ENCODE peak calls at places on chromosomes 13 and 19, in ten cellular contexts. I is ureter; J is cardiac muscle cell; Z is dorsolateral prefrontal cortex; Y is stimulated activated naive B cell treated with anti-CD40 and anti-IgM and Interleukin-4, amounts not matched to agents 10 μg/mL and 1 μg/mL and 100 μg/mL, for 72 hours; C is NCI-H1092; N is aorta; A is SHP77; M is EL; P is GM20000. O is an unnamed sample.

GRCh38 chr19:5246554-5247155 is 94.0 kb downstream of the PTPRS start:
- DNase-seq in Y (no peak), I (no peak), C (no peak), Z (no peak), P (no peak), J (no peak), N (no peak), M (no peak), A (no peak), O (no peak)

GRCh38 chr13:89923052-89923451 is 1424.4 kb upstream of the MIR17HG start:
- DNase-seq in C (no peak), Y (no peak), P (no peak), I (no peak), Z (no peak), N (no peak), J (no peak), A (no peak), M (no peak), O (no peak)

GRCh38 chr13:66162470-66162869 is 1067.7 kb downstream of the PCDH9 start:
- DNase-seq in N (no peak), P (no peak), C (no peak), A (no peak), I (no peak), J (no peak), Z (no peak), M (no peak), Y (no peak), O (no peak)

GRCh38 chr13:20673711-20674110 is 29.8 kb upstream of the IL17D start:
- DNase-seq in N (no peak), P (no peak), A (no peak), Z (no peak), I (no peak), Y (no peak), C (no peak), J (no peak), M (no peak), O (no peak)

GRCh38 chr19:18533058-18533457 is 10.3 kb downstream of the FKBP8 start:
- DNase-seq in I (no peak), J (no peak), Z (no peak), N (no peak), C (no peak), M (no peak), Y (no peak), P (no peak), A (no peak), O (no peak)

GRCh38 chr19:40229484-40229883 is 3.0 kb upstream of the CCNP start:
- DNase-seq in C (no peak), P (no peak), A (no peak), M (peak), Z (no peak), N (no peak), Y (no peak), I (no peak), J (no peak), O (no peak)

GRCh38 chr19:1102407-1103106 is 1.2 kb upstream of the GPX4 start:
- DNase-seq in Y (peak), I (peak), Z (no peak), P (no peak), J (peak), M (peak), A (no peak), N (no peak), C (no peak), O (no peak)

GRCh38 chr13:59270327-59270726 is 893.4 kb downstream of the DIAPH3 start:
- DNase-seq in J (no peak), C (no peak), A (no peak), Z (no peak), N (no peak), M (no peak), Y (no peak), P (no peak), I (no peak), O (no peak)

GRCh38 chr13:110340812-110341444 is 33.8 kb downstream of the COL4A2 start:
- DNase-seq in M (peak), C (no peak), N (peak), A (no peak), I (peak), Z (no peak), P (peak), J (peak), Y (peak), O (no peak)

GRCh38 chr19:49148784-49149651 is 6.2 kb downstream of the HRC start:
- DNase-seq in A (peak), P (peak), M (peak), J (peak), Z (peak), C (peak), I (peak), Y (peak), N (peak), O (peak)

GRCh38 chr13:100508391-100508790 is 80.2 kb downstream of the GGACT start:
- DNase-seq in N (no peak), C (peak), J (no peak), A (peak), P (no peak), I (no peak), Z (no peak), Y (no peak), M (no peak), O (no peak)

GRCh38 chr19:18436651-18437478 is 1.1 kb downstream of the ISYNA1 start:
- DNase-seq in I (peak), N (peak), M (peak), C (peak), A (peak), Y (peak), Z (no peak), J (peak), P (peak), O (no peak)

GRCh38 chr19:55103190-55103589 is 14.2 kb downstream of the PPP1R12C start:
- DNase-seq in J (no peak), Z (no peak), N (no peak), P (no peak), C (no peak), M (no peak), I (no peak), Y (no peak), A (no peak), O (no peak)

GRCh38 chr19:35353635-35354034 is 4.6 kb upstream of the FFAR3 start:
- DNase-seq in Z (peak), J (peak), C (no peak), P (no peak), Y (no peak), N (peak), A (no peak), M (no peak), I (no peak), O (no peak)

GRCh38 chr19:4457654-4458406 is at the start of gene UBXN6:
- DNase-seq in J (peak), N (peak), C (peak), P (peak), I (peak), Z (peak), M (peak), A (peak), Y (peak), O (peak)

GRCh38 chr13:67224148-67224846 is 5.8 kb downstream of the PCDH9 start:
- DNase-seq in Z (peak), P (peak), M (peak), I (peak), Y (no peak), J (peak), A (peak), C (peak), N (peak), O (peak)

GRCh38 chr19:16380943-16381755 is 56.5 kb downstream of the KLF2 start:
- DNase-seq in Z (no peak), P (no peak), A (no peak), C (no peak), M (no peak), Y (no peak), I (no peak), J (no peak), N (peak), O (no peak)

GRCh38 chr19:18514800-18515682 is 6.8 kb downstream of the ELL start:
- DNase-seq in I (peak), Z (no peak), Y (no peak), A (peak), J (peak), C (peak), N (peak), M (peak), P (no peak), O (no peak)

GRCh38 chr13:67228909-67229308 is 1.2 kb downstream of the PCDH9 start:
- DNase-seq in P (no peak), Z (no peak), I (no peak), C (no peak), Y (no peak), N (peak), A (no peak), J (peak), M (peak), O (no peak)

GRCh38 chr13:40589285-40590109 is 76.9 kb downstream of the FOXO1 start:
- DNase-seq in Y (peak), M (peak), I (no peak), C (no peak), P (peak), J (peak), N (no peak), Z (no peak), A (peak), O (peak)

GRCh38 chr19:9996541-9996940 is 13.8 kb downstream of the COL5A3 start:
- DNase-seq in Y (no peak), Z (no peak), P (no peak), N (no peak), J (peak), A (no peak), I (no peak), M (no peak), C (no peak), O (no peak)

GRCh38 chr13:40483601-40484000 is 182.8 kb downstream of the FOXO1 start:
- DNase-seq in I (no peak), N (no peak), C (peak), Z (peak), M (no peak), P (no peak), A (peak), Y (no peak), J (no peak), O (no peak)

GRCh38 chr19:18541992-18542935 is 1.1 kb downstream of the FKBP8 start:
- DNase-seq in C (no peak), Z (no peak), A (no peak), M (no peak), Y (no peak), I (no peak), P (no peak), N (no peak), J (no peak), O (no peak)

GRCh38 chr19:19120308-19121156 is 17.7 kb downstream of the TMEM161A start:
- DNase-seq in Z (no peak), J (peak), M (peak), P (no peak), A (no peak), C (no peak), N (no peak), I (peak), Y (no peak), O (no peak)

GRCh38 chr19:34480971-34481821 is at the start of gene WTIP:
- DNase-seq in C (no peak), Y (no peak), A (no peak), N (peak), Z (no peak), J (peak), P (peak), I (peak), M (peak), O (no peak)

GRCh38 chr19:44640518-44640917 is 3.2 kb upstream of the PVR start:
- DNase-seq in C (no peak), Z (no peak), I (no peak), Y (no peak), J (peak), A (no peak), P (no peak), N (no peak), M (peak), O (no peak)

GRCh38 chr19:16901491-16902175 is 12.8 kb downstream of the F2RL3 start:
- DNase-seq in A (no peak), Z (no peak), P (no peak), C (no peak), M (no peak), Y (no peak), J (no peak), I (no peak), N (no peak), O (no peak)

GRCh38 chr19:48617146-48617937 is 1.6 kb downstream of the RPL18 start:
- DNase-seq in Y (no peak), N (no peak), M (no peak), J (peak), Z (no peak), P (no peak), A (no peak), I (no peak), C (no peak), O (no peak)

GRCh38 chr19:41327499-41328156 is 17.7 kb downstream of the CCDC97 start:
- DNase-seq in A (no peak), N (peak), J (peak), P (peak), C (no peak), I (peak), M (no peak), Y (peak), Z (no peak), O (no peak)

GRCh38 chr19:2841858-2842574 is 741 bp downstream of the ZNF555 start:
- DNase-seq in I (no peak), Y (no peak), C (no peak), N (no peak), J (no peak), P (no peak), Z (no peak), A (no peak), M (peak), O (no peak)

GRCh38 chr13:30874111-30874510 is 32.0 kb upstream of the MEDAG start:
- DNase-seq in J (no peak), A (no peak), N (no peak), P (no peak), I (no peak), Z (no peak), Y (no peak), C (no peak), M (no peak), O (no peak)

GRCh38 chr19:49114630-49115363 is 627 bp downstream of the LIN7B start:
- DNase-seq in A (peak), Y (no peak), I (no peak), P (no peak), J (peak), N (peak), Z (peak), C (peak), M (peak), O (peak)

GRCh38 chr13:112586334-112586733 is 1.6 kb downstream of the TUBGCP3 start:
- DNase-seq in J (no peak), N (no peak), C (no peak), Z (no peak), A (no peak), I (no peak), Y (no peak), P (peak), M (no peak), O (no peak)

GRCh38 chr13:39565036-39565949 is 37.7 kb downstream of the LHFPL6 start:
- DNase-seq in Y (no peak), M (peak), C (no peak), Z (no peak), P (no peak), N (no peak), J (peak), I (no peak), A (no peak), O (no peak)

GRCh38 chr19:15820646-15821045 is 5.2 kb upstream of the OR10H1 start:
- DNase-seq in Z (no peak), I (no peak), J (no peak), M (no peak), A (no peak), N (no peak), Y (no peak), P (no peak), C (no peak), O (no peak)

GRCh38 chr19:3661284-3662238 is 35.0 kb upstream of the CACTIN start:
- DNase-seq in A (no peak), J (no peak), P (no peak), Z (no peak), M (no peak), I (no peak), Y (no peak), N (no peak), C (no peak), O (no peak)

GRCh38 chr19:10854350-10855089 is 6.3 kb downstream of the C19orf38 start:
- DNase-seq in Y (no peak), N (no peak), J (no peak), I (no peak), M (no peak), P (no peak), Z (no peak), A (no peak), C (no peak), O (no peak)

GRCh38 chr19:4744451-4745170 is 21.0 kb upstream of the DPP9 start:
- DNase-seq in Y (no peak), C (no peak), P (no peak), Z (peak), M (peak), J (peak), N (no peak), I (no peak), A (no peak), O (no peak)

O was measured in DMS 273 treated with DMSO at 0.1 percent for 48 hours.